ENCODE peak calls at places on chromosomes 13 and 19, in eight cellular contexts. K, I, H, L, N, F, J and O are unnamed samples.

GRCh38 chr13:112838038-112838965 is 130.7 kb upstream of the MCF2L start:
- DNase-seq in K (no peak), I (no peak), H (no peak), L (no peak), N (no peak), F (no peak), J (no peak), O (peak; percentile 68)

GRCh38 chr13:106521101-106521799 is 14.2 kb downstream of the EFNB2 start:
- DNase-seq in K (no peak), I (no peak), H (no peak), L (no peak), N (no peak), F (no peak), J (peak; percentile 25), O (no peak)

GRCh38 chr19:12665281-12665573 is 1.3 kb downstream of the MAN2B1 start:
- DNase-seq in K (no peak), I (peak; percentile 52), H (no peak), L (no peak), N (no peak), F (peak; percentile 75), J (no peak), O (no peak)

GRCh38 chr13:64756621-64757020 is 2473.5 kb downstream of the PCDH9 start:
- DNase-seq in K (no peak), I (no peak), H (no peak), L (no peak), N (no peak), F (no peak), J (no peak), O (no peak)

GRCh38 chr13:50131998-50132936 is 117.0 kb downstream of the KCNRG start:
- DNase-seq in K (no peak), I (no peak), H (peak; percentile 68), L (no peak), N (no peak), F (peak; percentile 38), J (no peak), O (no peak)

GRCh38 chr19:9986787-9987281 is 23.5 kb downstream of the COL5A3 start:
- DNase-seq in K (peak; percentile 18), I (no peak), H (no peak), L (no peak), N (no peak), F (no peak), J (no peak), O (peak; percentile 45)

GRCh38 chr19:45484273-45484945 is 12.4 kb downstream of the RTN2 start:
- DNase-seq in K (no peak), I (no peak), H (no peak), L (peak; percentile 49), N (no peak), F (no peak), J (peak; percentile 31), O (no peak)

GRCh38 chr13:75482070-75482819 is at the start of gene TBC1D4:
- DNase-seq in K (peak; percentile 88), I (peak; percentile 90), H (peak; percentile 97), L (peak; percentile 88), N (peak; percentile 75), F (peak; percentile 71), J (peak; percentile 94), O (peak; percentile 86)

GRCh38 chr13:44298314-44298713 is 75.3 kb upstream of the SERP2 start:
- DNase-seq in K (peak; percentile 26), I (no peak), H (no peak), L (peak; percentile 80), N (no peak), F (no peak), J (peak; percentile 33), O (no peak)

GRCh38 chr19:1000095-1000494 is at the start of gene GRIN3B:
- DNase-seq in K (peak; percentile 28), I (peak; percentile 81), H (peak; percentile 78), L (peak; percentile 46), N (no peak), F (peak; percentile 83), J (no peak), O (no peak)

GRCh38 chr13:105817011-105817410 is 718.5 kb downstream of the EFNB2 start:
- DNase-seq in K (no peak), I (no peak), H (peak; percentile 82), L (no peak), N (peak; percentile 79), F (no peak), J (peak; percentile 69), O (peak; percentile 41)

GRCh38 chr13:78382946-78383542 is 220.3 kb downstream of the POU4F1 start:
- DNase-seq in K (no peak), I (no peak), H (no peak), L (no peak), N (no peak), F (no peak), J (no peak), O (peak; percentile 66)

GRCh38 chr19:7516281-7516862 is 469 bp downstream of the ZNF358 start:
- DNase-seq in K (no peak), I (no peak), H (no peak), L (no peak), N (no peak), F (no peak), J (no peak), O (no peak)

GRCh38 chr19:32346901-32347300 is 1.5 kb downstream of the ZNF507 start:
- DNase-seq in K (no peak), I (no peak), H (no peak), L (no peak), N (no peak), F (no peak), J (no peak), O (no peak)